ENCODE peak calls at places on chromosomes 12 and 14, in ten cellular contexts. P, J, D, R, C, N, L, O, X and T are unnamed samples.

GRCh38 chr12:96687719-96688118 is 198.3 kb downstream of the CFAP54 start:
- DNase-seq in X (no peak), D (no peak), L (no peak), N (no peak), O (no peak), C (no peak), P (no peak), J (no peak), R (no peak), T (no peak)

GRCh38 chr14:94559638-94560290 is 1.5 kb upstream of the SERPINA4 start:
- DNase-seq in X (no peak), O (no peak), P (no peak), D (no peak), L (no peak), N (no peak), R (no peak), C (no peak), J (no peak), T (no peak)

GRCh38 chr12:4169959-4170358 is 103.6 kb upstream of the CCND2 start:
- DNase-seq in N (no peak), P (no peak), J (no peak), X (no peak), C (no peak), D (no peak), O (no peak), R (no peak), L (no peak), T (no peak)

GRCh38 chr12:115037830-115038229 is 353.9 kb upstream of the TBX3 start:
- DNase-seq in C (no peak), X (no peak), R (no peak), L (no peak), D (no peak), J (no peak), N (no peak), P (no peak), O (no peak), T (peak)

GRCh38 chr12:95066091-95066855 is 7.1 kb downstream of the NR2C1 start:
- DNase-seq in P (no peak), O (no peak), N (no peak), R (no peak), C (no peak), X (no peak), L (no peak), D (no peak), J (no peak), T (no peak)

GRCh38 chr14:94142247-94142646 is 12.8 kb upstream of the IFI27L2 start:
- DNase-seq in X (no peak), R (no peak), P (no peak), L (no peak), N (no peak), O (no peak), C (no peak), D (no peak), J (no peak), T (no peak)

GRCh38 chr12:118958520-118958919 is 22.8 kb upstream of the SRRM4 start:
- DNase-seq in N (no peak), O (no peak), P (no peak), D (no peak), L (no peak), J (no peak), R (no peak), X (no peak), C (no peak), T (no peak)

GRCh38 chr12:21416611-21417121 is 20.8 kb upstream of the PYROXD1 start:
- DNase-seq in L (no peak), R (no peak), O (no peak), N (peak), C (no peak), P (peak), J (no peak), D (no peak), X (no peak), T (no peak)

GRCh38 chr12:125330645-125331341 is 265.6 kb downstream of the AACS start:
- DNase-seq in R (peak), L (peak), P (no peak), X (peak), C (peak), N (peak), J (peak), O (peak), D (peak), T (no peak)

GRCh38 chr14:100842799-100843198 is 16.9 kb downstream of the MEG3 start:
- DNase-seq in N (peak), L (no peak), C (no peak), O (no peak), D (no peak), P (no peak), R (peak), X (no peak), J (no peak), T (peak)

GRCh38 chr12:69682136-69682755 is 16.9 kb downstream of the BEST3 start:
- DNase-seq in R (no peak), D (no peak), L (no peak), P (no peak), C (no peak), X (no peak), N (no peak), J (no peak), O (no peak), T (no peak)

GRCh38 chr14:53153702-53154112 is 584 bp upstream of the DDHD1 start:
- DNase-seq in D (no peak), R (no peak), P (no peak), C (no peak), X (no peak), O (no peak), J (no peak), N (no peak), L (no peak), T (no peak)

GRCh38 chr14:101010293-101010692 is 106.8 kb upstream of the RTL1 start:
- DNase-seq in D (no peak), L (no peak), O (peak), P (no peak), N (no peak), J (no peak), X (no peak), R (no peak), C (no peak), T (no peak)

GRCh38 chr12:83343767-83344166 is 657.1 kb downstream of the TMTC2 start:
- DNase-seq in P (no peak), O (no peak), R (no peak), J (no peak), X (no peak), N (no peak), D (no peak), C (no peak), L (no peak), T (no peak)